ENCODE peak calls at places on chromosomes 4 and X, in ten cellular contexts. K is left ventricle myocardium inferior; J is tibial artery; Z is AML-193; U is foreskin melanocyte; B is GM04503; R is AG08396; D is EH; W is C1 segment of cervical spinal cord; G is stimulated activated CD4-positive, alpha-beta T cell treated with anti-CD3 and anti-CD28 coated beads, TNF-alpha, amount 100 ng/mL, for 4 hours. E is an unnamed sample.
A peak's percentile ranks its signal among the peaks of the same experiment; 100 is the strongest.

GRCh38 chr4:538542-539142 is 37.5 kb downstream of the TMEM271 start:
- DNase-seq in W (no peak), G (no peak), J (no peak), Z (no peak), R (no peak), U (no peak), K (no peak), B (no peak), D (no peak), E (no peak)

GRCh38 chrX:48800574-48801280 is 1.1 kb upstream of the HDAC6 start:
- DNase-seq in W (no peak), B (no peak), Z (no peak), D (no peak), G (no peak), U (no peak), J (no peak), K (no peak), R (no peak), E (no peak)

GRCh38 chr4:41455215-41455614 is 82.7 kb upstream of the LIMCH1 start:
- DNase-seq in D (no peak), B (no peak), J (no peak), K (no peak), Z (no peak), R (no peak), W (no peak), G (no peak), U (no peak), E (no peak)

GRCh38 chrX:8284131-8284530 is 113.1 kb upstream of the VCX2 start:
- DNase-seq in B (no peak), U (no peak), J (no peak), Z (no peak), W (no peak), K (no peak), G (no peak), R (no peak), D (no peak), E (no peak)

GRCh38 chr4:174999407-174999806 is 81.2 kb downstream of the ADAM29 start:
- DNase-seq in J (no peak), D (peak; percentile 5), B (no peak), W (no peak), U (peak; percentile 92), R (no peak), K (no peak), G (no peak), Z (peak; percentile 27), E (no peak)

GRCh38 chrX:71098302-71098701 is 2.7 kb downstream of the FOXO4 start:
- DNase-seq in D (peak; percentile 56), Z (peak; percentile 59), K (peak; percentile 40), R (peak; percentile 25), B (no peak), J (peak; percentile 60), G (peak; percentile 54), W (peak; percentile 22), U (peak; percentile 35), E (peak; percentile 68)

GRCh38 chr4:142088906-142089305 is 452.5 kb downstream of the IL15 start:
- DNase-seq in K (no peak), U (no peak), J (no peak), W (no peak), Z (no peak), B (peak; percentile 31), G (no peak), D (peak; percentile 75), R (no peak), E (no peak)

GRCh38 chr4:124386648-124387047 is 325.9 kb downstream of the ANKRD50 start:
- DNase-seq in G (no peak), W (no peak), B (no peak), U (no peak), Z (no peak), D (no peak), K (no peak), J (no peak), R (no peak), E (no peak)

GRCh38 chrX:15472523-15472922 is 20.6 kb downstream of the PIR start:
- DNase-seq in R (no peak), K (no peak), W (no peak), G (no peak), D (no peak), B (no peak), U (no peak), J (no peak), Z (no peak), E (no peak)

GRCh38 chr4:1403177-1403583 is 3.1 kb downstream of the NKX1-1 start:
- DNase-seq in Z (no peak), G (no peak), R (peak; percentile 6), W (no peak), B (no peak), K (no peak), U (no peak), J (no peak), D (no peak), E (no peak)

GRCh38 chr4:81032174-81032551 is 1.7 kb downstream of the BMP3 start:
- DNase-seq in Z (no peak), J (no peak), D (no peak), U (no peak), B (no peak), W (no peak), R (no peak), K (no peak), G (no peak), E (no peak)

GRCh38 chrX:106392346-106392745 is 219.4 kb upstream of the RADX start:
- DNase-seq in B (no peak), Z (no peak), U (no peak), K (no peak), D (no peak), J (no peak), W (no peak), G (no peak), R (no peak), E (no peak)

GRCh38 chr4:102789317-102789717 is 28.5 kb upstream of the MANBA start:
- DNase-seq in Z (no peak), D (peak; percentile 64), U (no peak), R (no peak), K (no peak), W (no peak), J (no peak), G (no peak), B (no peak), E (no peak)

GRCh38 chr4:73844352-73844751 is 7.9 kb downstream of the CXCL6 start:
- DNase-seq in D (peak; percentile 60), R (no peak), B (peak; percentile 37), U (no peak), W (no peak), K (no peak), Z (peak; percentile 70), J (no peak), G (no peak), E (no peak)

GRCh38 chrX:2283111-2283847 is 217.5 kb downstream of the DHRSX start:
- DNase-seq in B (no peak), J (no peak), Z (no peak), R (no peak), W (no peak), G (no peak), U (no peak), D (no peak), K (no peak), E (no peak)

E was measured in activated CD4-positive, CD25-positive, alpha-beta regulatory T cell.